ENCODE peak calls at places on chromosomes 5 and 9, in four cellular contexts. T, W, M and F are unnamed samples.

GRCh38 chr5:54443264-54443663 is 12.2 kb upstream of the HSPB3 start:
- DNase-seq in T (no peak), W (peak; percentile 31), M (peak; percentile 44), F (peak; percentile 57)

GRCh38 chr5:8050616-8051015 is 181.7 kb downstream of the MTRR start:
- DNase-seq in T (no peak), W (no peak), M (no peak), F (no peak)

GRCh38 chr5:110663525-110663924 is 62.9 kb downstream of the TMEM232 start:
- DNase-seq in T (no peak), W (no peak), M (no peak), F (no peak)

GRCh38 chr9:91210318-91210717 is 151.4 kb downstream of the AUH start:
- DNase-seq in T (no peak), W (no peak), M (no peak), F (no peak)

GRCh38 chr5:150656191-150657132 is 4.6 kb upstream of the MYOZ3 start:
- DNase-seq in T (peak; percentile 89), W (peak; percentile 80), M (peak; percentile 59), F (peak; percentile 87)

GRCh38 chr9:3768698-3769458 is 243.1 kb upstream of the RFX3 start:
- DNase-seq in T (no peak), W (no peak), M (no peak), F (no peak)

GRCh38 chr5:35876922-35877321 is 20.2 kb downstream of the IL7R start:
- DNase-seq in T (no peak), W (no peak), M (no peak), F (no peak)

GRCh38 chr9:130963916-130964315 is 24.9 kb upstream of the FIBCD1 start:
- DNase-seq in T (no peak), W (no peak), M (no peak), F (no peak)

GRCh38 chr5:55372130-55372925 is 64.5 kb downstream of the MTREX start:
- DNase-seq in T (no peak), W (no peak), M (no peak), F (no peak)

GRCh38 chr5:167661605-167662004 is 629.8 kb upstream of the WWC1 start:
- DNase-seq in T (no peak), W (no peak), M (no peak), F (no peak)

GRCh38 chr9:87076825-87077224 is 129.5 kb upstream of the GAS1 start:
- DNase-seq in T (no peak), W (no peak), M (no peak), F (no peak)

GRCh38 chr5:39523821-39524220 is 99.0 kb upstream of the DAB2 start:
- DNase-seq in T (no peak), W (no peak), M (no peak), F (no peak)

GRCh38 chr9:18626046-18626698 is 152.2 kb downstream of the ADAMTSL1 start:
- DNase-seq in T (no peak), W (no peak), M (no peak), F (no peak)

GRCh38 chr5:148730955-148731898 is 76.9 kb upstream of the HTR4 start:
- DNase-seq in T (peak; percentile 67), W (peak; percentile 86), M (peak; percentile 60), F (peak; percentile 79)

GRCh38 chr5:177539411-177539810 is 15.0 kb downstream of the FAM193B start:
- DNase-seq in T (no peak), W (no peak), M (no peak), F (no peak)

GRCh38 chr9:127162567-127163365 is 40.3 kb upstream of the ANGPTL2 start:
- DNase-seq in T (no peak), W (no peak), M (no peak), F (no peak)

GRCh38 chr5:54608423-54609085 is 91.0 kb downstream of the SNX18 start:
- DNase-seq in T (no peak), W (no peak), M (no peak), F (no peak)

GRCh38 chr9:114155263-114155966 is at the start of gene COL27A1:
- DNase-seq in T (peak; percentile 98), W (peak; percentile 89), M (peak; percentile 68), F (peak; percentile 92)

GRCh38 chr9:99680191-99680590 is 141.5 kb upstream of the NR4A3 start:
- DNase-seq in T (no peak), W (no peak), M (peak; percentile 47), F (no peak)

GRCh38 chr5:81553570-81554212 is 159.8 kb upstream of the ACOT12 start:
- DNase-seq in T (no peak), W (no peak), M (no peak), F (no peak)

GRCh38 chr5:129763651-129764050 is 15.8 kb downstream of the MINAR2 start:
- DNase-seq in T (no peak), W (no peak), M (no peak), F (no peak)

GRCh38 chr5:156147948-156148285 is 179.0 kb upstream of the SGCD start:
- DNase-seq in T (no peak), W (no peak), M (no peak), F (no peak)

GRCh38 chr5:141493500-141494422 is 4.9 kb downstream of the PCDHGC5 start:
- DNase-seq in T (no peak), W (no peak), M (no peak), F (no peak)